ENCODE peak calls at places on chromosomes 5 and 9, in ten cellular contexts. V is AG09319; W is CD8-positive, alpha-beta T cell; Y is prostate gland; C is EL; G is epithelial cell of esophagus; E is stimulated activated CD8-positive, alpha-beta memory T cell treated with anti-CD3 and anti-CD28 coated beads, Interleukin-7, amount 100 ng/mL, for 48 hours; L is colonic mucosa; U is iris pigment epithelial cell; K is mesendoderm. D is an unnamed sample.

GRCh38 chr9:127689332-127690000 is 17.3 kb upstream of the CFAP157 start:
- DNase-seq in U (no peak), W (no peak), E (no peak), K (no peak), C (no peak), V (no peak), G (no peak), L (no peak), Y (no peak), D (no peak)

GRCh38 chr5:74885170-74885569 is 19.0 kb upstream of the FAM169A start:
- DNase-seq in U (no peak), Y (no peak), K (peak), L (no peak), W (no peak), V (no peak), E (no peak), C (no peak), G (no peak), D (no peak)

GRCh38 chr9:34547960-34548603 is 25.3 kb upstream of the ENHO start:
- DNase-seq in Y (peak), E (no peak), C (peak), L (peak), V (no peak), K (peak), G (peak), U (peak), W (peak), D (peak)

GRCh38 chr9:135480071-135480941 is 724 bp downstream of the PPP1R26 start:
- DNase-seq in C (peak), K (peak), E (no peak), Y (no peak), W (no peak), L (peak), V (no peak), U (peak), G (peak), D (peak)

GRCh38 chr5:163460562-163461176 is at the start of gene HMMR:
- DNase-seq in C (peak), V (no peak), G (peak), K (peak), L (no peak), W (no peak), E (no peak), Y (no peak), U (peak), D (peak)

GRCh38 chr9:87513171-87513570 is 15.5 kb downstream of the DAPK1 start:
- DNase-seq in L (no peak), U (peak), E (no peak), V (no peak), C (no peak), Y (no peak), K (no peak), W (no peak), G (no peak), D (no peak)

GRCh38 chr9:15136646-15137045 is 170.4 kb downstream of the TTC39B start:
- DNase-seq in E (peak), K (peak), U (peak), V (no peak), G (peak), L (no peak), Y (no peak), W (no peak), C (peak), D (no peak)

GRCh38 chr5:7662289-7662688 is 188.6 kb downstream of the CFAP90 start:
- DNase-seq in C (no peak), V (no peak), U (no peak), G (no peak), K (no peak), Y (no peak), E (no peak), L (no peak), W (no peak), D (no peak)

GRCh38 chr5:43044181-43044914 is 4.2 kb upstream of the ANXA2R start:
- DNase-seq in W (no peak), U (peak), L (no peak), Y (no peak), G (no peak), K (peak), V (no peak), E (no peak), C (no peak), D (no peak)

GRCh38 chr5:109865636-109866035 is 175.9 kb downstream of the MAN2A1 start:
- DNase-seq in W (no peak), U (peak), V (peak), G (peak), L (no peak), K (no peak), Y (no peak), E (no peak), C (peak), D (no peak)

GRCh38 chr9:133149130-133150015 is 14.3 kb downstream of the GBGT1 start:
- DNase-seq in V (peak), C (peak), W (peak), Y (peak), U (peak), G (peak), E (peak), K (peak), L (peak), D (peak)

GRCh38 chr5:144187699-144188294 is 17.1 kb downstream of the KCTD16 start:
- DNase-seq in Y (peak), L (peak), K (no peak), U (peak), C (peak), W (peak), E (peak), V (peak), G (peak), D (no peak)

GRCh38 chr9:112894031-112894430 is 3.4 kb upstream of the SLC46A2 start:
- DNase-seq in V (no peak), E (no peak), C (no peak), G (peak), W (no peak), K (no peak), Y (no peak), L (no peak), U (peak), D (no peak)

GRCh38 chr5:38535281-38535750 is 21.1 kb downstream of the LIFR start:
- DNase-seq in U (peak), K (no peak), E (no peak), G (peak), V (no peak), L (no peak), W (no peak), Y (no peak), C (no peak), D (no peak)

GRCh38 chr9:108850293-108850897 is 5.4 kb downstream of the ACTL7B start:
- DNase-seq in W (no peak), E (no peak), L (no peak), U (peak), Y (no peak), K (peak), G (peak), V (no peak), C (no peak), D (no peak)

D was measured in D341Med.